ENCODE peak calls at places on chromosomes 6 and 20, in ten cellular contexts. Z is OCI-LY7, C is GM12878, F is PC-3, Q is neural progenitor cell, P is H9, L is hepatocyte, M is astrocyte, I is mammary epithelial cell, K is A549. N is an unnamed sample.

GRCh38 chr6:23181301-23182110 is 612.1 kb downstream of the HDGFL1 start:
- DNase-seq in Z (no peak), C (no peak), F (no peak), Q (peak; percentile 4), P (no peak), L (no peak), M (no peak), I (no peak), K (no peak), N (no peak)

GRCh38 chr20:14046534-14046933 is 51.2 kb downstream of the MACROD2 start:
- DNase-seq in Z (no peak), C (no peak), F (no peak), Q (no peak), P (no peak), L (no peak), M (no peak), I (no peak), K (no peak), N (no peak)

GRCh38 chr6:131156411-131156810 is 21.1 kb downstream of the AKAP7 start:
- DNase-seq in Z (no peak), C (no peak), F (no peak), Q (no peak), P (no peak), L (no peak), M (no peak), I (no peak), K (no peak), N (no peak)

GRCh38 chr6:167474171-167474570 is 149.3 kb downstream of the TTLL2 start:
- DNase-seq in Z (no peak), C (no peak), F (no peak), Q (no peak), P (no peak), L (no peak), M (no peak), I (no peak), K (no peak), N (no peak)

GRCh38 chr6:21539621-21540100 is 53.9 kb upstream of the SOX4 start:
- DNase-seq in Z (no peak), C (no peak), F (no peak), Q (no peak), P (no peak), L (no peak), M (no peak), I (no peak), K (no peak), N (no peak)

GRCh38 chr20:57326667-57327455 is 2.7 kb upstream of the SPO11 start:
- DNase-seq in Z (peak; percentile 89), C (no peak), F (peak; percentile 95), Q (peak; percentile 15), P (peak; percentile 62), L (peak; percentile 65), M (no peak), I (peak; percentile 95), K (no peak), N (peak; percentile 87)

GRCh38 chr6:169618526-169619490 is 83.0 kb downstream of the WDR27 start:
- DNase-seq in Z (no peak), C (no peak), F (peak; percentile 62), Q (no peak), P (no peak), L (no peak), M (peak; percentile 97), I (peak; percentile 59), K (no peak), N (no peak)

GRCh38 chr6:48826884-48827701 is 636.0 kb downstream of the MMUT start:
- DNase-seq in Z (no peak), C (no peak), F (peak; percentile 99), Q (no peak), P (no peak), L (peak; percentile 70), M (peak; percentile 99), I (peak; percentile 100), K (peak; percentile 50), N (no peak)

GRCh38 chr6:118372413-118372812 is 175.7 kb upstream of the PLN start:
- DNase-seq in Z (no peak), C (no peak), F (no peak), Q (no peak), P (no peak), L (no peak), M (peak; percentile 61), I (peak; percentile 9), K (no peak), N (no peak)

GRCh38 chr6:16295060-16295459 is 56.7 kb downstream of the GMPR start:
- DNase-seq in Z (no peak), C (no peak), F (no peak), Q (no peak), P (no peak), L (no peak), M (no peak), I (no peak), K (no peak), N (no peak)

GRCh38 chr6:159303784-159304183 is 134.6 kb downstream of the FNDC1 start:
- DNase-seq in Z (no peak), C (no peak), F (no peak), Q (no peak), P (no peak), L (no peak), M (no peak), I (no peak), K (no peak), N (no peak)
- H3K9me3 ChIP-seq in Z (no peaks in the 10 kb centered on the region), C (no peaks in the 10 kb centered on the region), F (no peaks in the 10 kb centered on the region), Q (no peaks in the 10 kb centered on the region), P (no peaks in the 10 kb centered on the region), L (no peaks in the 10 kb centered on the region), M (peaks cover 4% of the 10 kb centered on the region), I (no peaks in the 10 kb centered on the region), K (no peaks in the 10 kb centered on the region), N (no peaks in the 10 kb centered on the region)

GRCh38 chr6:13398081-13398406 is 69.7 kb upstream of the TBC1D7 start:
- DNase-seq in Z (no peak), C (no peak), F (no peak), Q (no peak), P (no peak), L (no peak), M (no peak), I (peak; percentile 57), K (no peak), N (peak; percentile 87)
- H3K4me2 ChIP-seq in Z (peak overlapping the region; percentile 78), C (no peak overlapping the region), F (no peak overlapping the region), Q (peak overlapping the region; percentile 2), P (no peak overlapping the region), L (peak overlapping the region; percentile 30), M (no peak overlapping the region), I (no peak overlapping the region), K (peak overlapping the region; percentile 37), N (peak overlapping the region; percentile 93)

GRCh38 chr6:168584251-168584650 is 143.3 kb downstream of the SMOC2 start:
- DNase-seq in Z (no peak), C (no peak), F (no peak), Q (no peak), P (no peak), L (no peak), M (peak; percentile 6), I (no peak), K (no peak), N (no peak)
- H3K9me3 ChIP-seq in Z (no peaks in the 10 kb centered on the region), C (no peaks in the 10 kb centered on the region), F (no peaks in the 10 kb centered on the region), Q (no peaks in the 10 kb centered on the region), P (no peaks in the 10 kb centered on the region), L (no peaks in the 10 kb centered on the region), M (no peaks in the 10 kb centered on the region), I (peaks cover 24% of the 10 kb centered on the region), K (no peaks in the 10 kb centered on the region), N (no peaks in the 10 kb centered on the region)

GRCh38 chr20:44600758-44601562 is 18.6 kb downstream of the PKIG start:
- DNase-seq in Z (no peak), C (no peak), F (no peak), Q (no peak), P (no peak), L (no peak), M (peak; percentile 41), I (no peak), K (no peak), N (no peak)

GRCh38 chr20:44599715-44600114 is 17.3 kb downstream of the PKIG start:
- DNase-seq in Z (no peak), C (no peak), F (no peak), Q (no peak), P (no peak), L (no peak), M (no peak), I (no peak), K (no peak), N (no peak)

GRCh38 chr20:44598413-44599290 is 16.3 kb downstream of the PKIG start:
- DNase-seq in Z (peak; percentile 40), C (no peak), F (peak; percentile 26), Q (peak; percentile 34), P (no peak), L (no peak), M (no peak), I (no peak), K (no peak), N (no peak)

GRCh38 chr20:44601801-44602204 is 19.4 kb downstream of the PKIG start:
- DNase-seq in Z (no peak), C (no peak), F (no peak), Q (no peak), P (no peak), L (peak; percentile 34), M (peak; percentile 86), I (no peak), K (no peak), N (no peak)

DNA sequence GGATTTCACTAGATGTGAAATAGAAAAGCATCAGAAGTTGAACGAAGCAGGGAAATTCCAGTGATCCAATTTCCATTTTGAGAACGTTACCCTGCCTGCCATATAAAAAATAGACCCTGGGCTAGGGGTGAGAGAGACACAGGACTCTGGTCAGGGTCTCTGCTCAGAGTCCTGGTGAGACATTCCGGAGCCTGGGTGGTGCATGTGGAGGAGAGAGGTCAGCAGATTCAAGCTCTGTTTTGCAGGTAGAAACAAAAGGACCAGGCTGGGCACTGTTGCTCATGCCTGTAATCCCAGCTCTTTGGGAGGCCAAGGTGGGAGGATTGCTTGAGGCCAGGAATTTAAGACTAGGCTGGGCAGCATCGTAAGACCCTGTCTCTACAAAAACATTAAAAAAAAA is 17.9 kb downstream of the PKIG start:
- DNase-seq in Z (no peak), C (no peak), F (no peak), Q (no peak), P (no peak), L (no peak), M (no peak), I (no peak), K (no peak), N (no peak)
- H3K4me2 ChIP-seq in Z (peak overlapping the region; percentile 13), C (no peak overlapping the region), F (no peak overlapping the region), Q (no peak overlapping the region), P (no peak overlapping the region), L (no peak overlapping the region), M (no peak overlapping the region), I (no peak overlapping the region), K (no peak overlapping the region), N (no peak overlapping the region)

DNA sequence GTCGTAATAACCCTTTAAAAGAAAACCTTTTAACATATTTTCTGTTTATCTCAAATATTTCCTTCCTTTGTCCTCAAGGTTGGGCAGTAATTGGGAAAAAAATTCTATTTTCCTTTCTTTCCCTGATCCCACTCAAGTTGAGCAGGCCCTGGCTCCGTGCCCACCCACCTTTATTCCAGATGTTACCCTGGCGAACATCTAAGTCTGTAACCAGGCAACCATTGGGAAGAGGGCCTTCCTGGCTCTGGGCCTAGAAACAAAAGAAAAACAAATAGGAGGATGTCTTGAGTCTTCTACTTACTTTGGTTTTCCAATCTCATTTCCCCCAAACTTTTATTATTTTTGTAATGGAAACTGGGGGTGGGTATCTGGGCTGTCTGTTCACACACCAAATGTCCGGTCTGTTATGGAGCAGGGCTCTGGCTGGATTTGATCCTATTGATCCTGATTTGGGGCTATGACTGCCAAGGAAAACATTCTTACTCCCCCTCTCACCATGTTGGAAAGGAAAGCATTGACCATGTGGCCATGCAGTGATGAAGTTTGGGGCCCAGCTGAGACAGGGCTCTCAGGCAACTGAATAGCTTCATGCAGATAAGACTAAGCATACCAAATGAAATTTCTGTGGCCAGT is 744.1 kb downstream of the DHX35 start:
- DNase-seq in Z (no peak), C (no peak), F (no peak), Q (no peak), P (no peak), L (peak; percentile 60), M (peak; percentile 39), I (no peak), K (no peak), N (no peak)
- H3K9me3 ChIP-seq in Z (no peaks in the 10 kb centered on the region), C (no peaks in the 10 kb centered on the region), F (peaks cover 16% of the 10 kb centered on the region), Q (no peaks in the 10 kb centered on the region), P (no peaks in the 10 kb centered on the region), L (no peaks in the 10 kb centered on the region), M (no peaks in the 10 kb centered on the region), I (no peaks in the 10 kb centered on the region), K (no peaks in the 10 kb centered on the region), N (no peaks in the 10 kb centered on the region)

N was measured in Karpas-422.